ENCODE peak calls at places on chromosomes 16 and 17, in nine cellular contexts. Z, U, L, K, Y, X, V, C and R are unnamed samples.

GRCh38 chr16:84648595-84649510 is 542 bp downstream of the KLHL36 start:
- DNase-seq in Z (peak), U (no peak), L (peak), K (no peak), Y (peak), X (peak), V (no peak), C (peak), R (peak)

GRCh38 chr17:83105512-83105911 is 26.1 kb downstream of the METRNL start:
- DNase-seq in Z (no peak), U (no peak), L (no peak), K (no peak), Y (no peak), X (no peak), V (no peak), C (no peak), R (no peak)

GRCh38 chr17:70968302-70968701 is 799.0 kb downstream of the KCNJ2 start:
- DNase-seq in Z (no peak), U (no peak), L (no peak), K (no peak), Y (no peak), X (no peak), V (no peak), C (no peak), R (no peak)

GRCh38 chr17:81037783-81038733 is 3.1 kb downstream of the BAIAP2 start:
- DNase-seq in Z (no peak), U (no peak), L (no peak), K (no peak), Y (no peak), X (no peak), V (no peak), C (no peak), R (no peak)

GRCh38 chr17:6100146-6100545 is 30.0 kb downstream of the WSCD1 start:
- DNase-seq in Z (no peak), U (no peak), L (peak), K (no peak), Y (no peak), X (peak), V (no peak), C (no peak), R (no peak)

GRCh38 chr17:78925234-78925633 is at the start of gene TIMP2:
- DNase-seq in Z (peak), U (no peak), L (peak), K (peak), Y (peak), X (peak), V (no peak), C (peak), R (peak)

GRCh38 chr17:70906808-70907207 is 737.5 kb downstream of the KCNJ2 start:
- DNase-seq in Z (peak), U (peak), L (no peak), K (no peak), Y (no peak), X (no peak), V (no peak), C (no peak), R (no peak)

GRCh38 chr17:2853111-2853721 is 57.0 kb downstream of the RAP1GAP2 start:
- DNase-seq in Z (peak), U (no peak), L (peak), K (no peak), Y (no peak), X (peak), V (no peak), C (peak), R (peak)